ENCODE peak calls at places on chromosomes 2 and 18, in six cellular contexts. X, C, V, M, D and F are unnamed samples.
A peak's percentile ranks its signal among the peaks of the same experiment; 100 is the strongest.

GRCh38 chr2:72097276-72097675 is 50.4 kb downstream of the CYP26B1 start:
- DNase-seq in D (no peak), M (no peak), X (no peak), V (no peak), C (no peak), F (no peak)

GRCh38 chr2:219358170-219359075 is 25.9 kb upstream of the RESP18 start:
- DNase-seq in V (no peak), C (no peak), X (no peak), D (no peak), M (no peak), F (no peak)

GRCh38 chr2:241720099-241720498 is 14.3 kb upstream of the D2HGDH start:
- DNase-seq in M (no peak), C (no peak), X (no peak), D (no peak), V (no peak), F (no peak)

GRCh38 chr18:48452863-48453323 is 43.7 kb upstream of the ZBTB7C start:
- DNase-seq in M (peak; percentile 30), X (no peak), V (no peak), D (no peak), C (no peak), F (no peak)

GRCh38 chr2:239150125-239151011 is 250.5 kb downstream of the HDAC4 start:
- DNase-seq in X (no peak), D (no peak), M (no peak), C (peak; percentile 23), V (no peak), F (no peak)

GRCh38 chr2:11140492-11140891 is 14.8 kb upstream of the SLC66A3 start:
- DNase-seq in M (no peak), V (no peak), X (peak; percentile 39), C (no peak), D (no peak), F (no peak)

GRCh38 chr18:58541789-58542425 is 87.0 kb downstream of the ALPK2 start:
- DNase-seq in C (no peak), V (peak; percentile 99), M (peak; percentile 91), D (peak; percentile 56), X (peak; percentile 97), F (no peak)

GRCh38 chr2:25165992-25166618 is 2.3 kb downstream of the POMC start:
- DNase-seq in C (no peak), M (no peak), X (no peak), D (peak; percentile 81), V (no peak), F (peak; percentile 45)

GRCh38 chr2:2933421-2933820 is 444.2 kb downstream of the EIPR1 start:
- DNase-seq in V (no peak), D (peak; percentile 91), C (no peak), M (no peak), X (no peak), F (no peak)

GRCh38 chr18:31102020-31102684 is at the start of gene DSC2:
- DNase-seq in M (no peak), X (no peak), D (peak; percentile 79), V (no peak), C (peak; percentile 81), F (no peak)

GRCh38 chr2:151619337-151619989 is 114.8 kb downstream of the NEB start:
- DNase-seq in V (no peak), X (peak; percentile 29), M (no peak), C (no peak), D (no peak), F (peak; percentile 57)

GRCh38 chr18:37465922-37466321 is 99.7 kb downstream of the CELF4 start:
- DNase-seq in C (no peak), X (no peak), V (no peak), M (no peak), D (peak; percentile 81), F (no peak)

GRCh38 chr2:83933743-83934142 is 525.3 kb downstream of the SUCLG1 start:
- DNase-seq in V (no peak), C (no peak), X (no peak), M (no peak), D (no peak), F (no peak)

GRCh38 chr2:190202018-190202417 is 117.6 kb downstream of the HIBCH start:
- DNase-seq in X (no peak), M (no peak), C (no peak), D (no peak), V (no peak), F (no peak)

GRCh38 chr2:174603280-174603679 is 5.7 kb upstream of the WIPF1 start:
- DNase-seq in V (no peak), C (no peak), X (peak; percentile 82), D (peak; percentile 42), M (peak; percentile 88), F (peak; percentile 55)

GRCh38 chr18:11089931-11090715 is 59.2 kb downstream of the PIEZO2 start:
- DNase-seq in C (no peak), M (no peak), X (no peak), V (no peak), D (no peak), F (no peak)

GRCh38 chr2:69216535-69217332 is 170.3 kb downstream of the GFPT1 start:
- DNase-seq in C (no peak), X (peak; percentile 78), V (peak; percentile 71), D (no peak), M (peak; percentile 79), F (no peak)

GRCh38 chr2:69946351-69947077 is 14.9 kb downstream of the ASPRV1 start:
- DNase-seq in C (no peak), X (peak; percentile 82), D (no peak), V (peak; percentile 31), M (peak; percentile 29), F (no peak)

GRCh38 chr2:38602136-38602731 is 494 bp downstream of the HNRNPLL start:
- DNase-seq in M (no peak), X (no peak), D (peak; percentile 39), V (no peak), C (peak; percentile 71), F (no peak)

GRCh38 chr18:22385718-22386117 is 32.0 kb downstream of the CTAGE1 start:
- DNase-seq in X (peak; percentile 91), V (no peak), C (no peak), M (peak; percentile 96), D (no peak), F (peak; percentile 19)

GRCh38 chr2:223545830-223546229 is 56.3 kb downstream of the SCG2 start:
- DNase-seq in C (no peak), D (no peak), X (no peak), V (no peak), M (no peak), F (no peak)

GRCh38 chr2:207265849-207266248 is 100.1 kb upstream of the KLF7 start:
- DNase-seq in M (no peak), X (peak; percentile 42), C (no peak), D (no peak), V (no peak), F (no peak)

GRCh38 chr2:97693476-97693875 is 19.9 kb upstream of the ZAP70 start:
- DNase-seq in C (no peak), X (peak; percentile 44), M (peak; percentile 7), V (no peak), D (no peak), F (no peak)

GRCh38 chr2:71001592-71002570 is 7.2 kb upstream of the TEX261 start:
- DNase-seq in D (peak; percentile 88), M (no peak), V (no peak), C (peak; percentile 31), X (no peak), F (no peak)

GRCh38 chr2:47456851-47457250 is 53.9 kb downstream of the MSH2 start:
- DNase-seq in M (no peak), V (no peak), C (no peak), D (no peak), X (no peak), F (no peak)
- H3K4me3 ChIP-seq in M (no peak overlapping the region), V (no peak overlapping the region), C (no peak overlapping the region), D (no peak overlapping the region), X (no peak overlapping the region), F (no peak overlapping the region)

DNA sequence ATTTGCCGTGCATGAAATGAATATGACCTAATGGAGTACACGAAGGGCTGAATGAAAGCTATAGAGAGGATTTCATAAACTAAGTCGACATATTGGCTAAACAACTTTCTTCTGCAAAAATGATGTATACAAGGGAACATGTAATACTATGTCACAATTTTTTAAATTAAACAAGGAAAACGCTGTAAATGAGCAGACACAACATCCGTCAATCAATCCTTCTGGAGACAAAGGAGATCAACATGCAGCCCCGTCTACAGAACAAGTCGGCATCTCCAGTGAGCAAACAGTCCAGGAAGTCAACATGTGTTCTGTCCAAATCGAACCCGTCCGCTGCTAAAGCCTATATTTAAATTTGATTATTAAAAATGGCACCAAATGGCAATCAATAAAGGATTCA is 180.8 kb downstream of the TCF4 start:
- DNase-seq in C (no peak), X (no peak), V (no peak), M (no peak), D (no peak), F (no peak)
- H3K4me3 ChIP-seq in C (no peak overlapping the region), X (no peak overlapping the region), V (peak overlapping the region; percentile 41), M (no peak overlapping the region), D (no peak overlapping the region), F (peak overlapping the region; percentile 43)

GRCh38 chr2:218031261-218031660 is 28.5 kb upstream of the TNS1 start:
- DNase-seq in V (no peak), C (no peak), D (no peak), X (no peak), M (no peak), F (no peak)
- H3K4me3 ChIP-seq in V (no peak overlapping the region), C (no peak overlapping the region), D (no peak overlapping the region), X (no peak overlapping the region), M (no peak overlapping the region), F (no peak overlapping the region)

GRCh38 chr2:20186855-20187187 is 38.1 kb downstream of the SDC1 start:
- DNase-seq in C (no peak), M (no peak), X (no peak), D (no peak), V (no peak), F (no peak)

GRCh38 chr2:20188201-20188600 is 36.7 kb downstream of the SDC1 start:
- DNase-seq in C (no peak), V (no peak), M (no peak), D (no peak), X (no peak), F (no peak)

GRCh38 chr2:20185176-20186022 is 39.5 kb downstream of the SDC1 start:
- DNase-seq in X (peak; percentile 48), V (peak; percentile 40), C (peak; percentile 80), M (no peak), D (peak; percentile 48), F (no peak)

GRCh38 chr2:20187331-20187730 is 37.6 kb downstream of the SDC1 start:
- DNase-seq in D (no peak), V (no peak), X (no peak), C (no peak), M (no peak), F (peak; percentile 19)

GRCh38 chr2:20186078-20186854 is 38.7 kb downstream of the SDC1 start:
- DNase-seq in X (peak; percentile 40), D (no peak), V (no peak), M (peak; percentile 27), C (no peak), F (no peak)
- H3K4me3 ChIP-seq in X (no peak overlapping the region), D (no peak overlapping the region), V (no peak overlapping the region), M (no peak overlapping the region), C (peak overlapping the region; percentile 14), F (no peak overlapping the region)

GRCh38 chr18:59695551-59695950 is 1.7 kb downstream of the CCBE1 start:
- DNase-seq in X (no peak), C (no peak), D (no peak), M (no peak), V (no peak), F (no peak)
- H3K4me3 ChIP-seq in X (peak overlapping the region; percentile 83), C (peak overlapping the region; percentile 57), D (no peak overlapping the region), M (peak overlapping the region; percentile 92), V (no peak overlapping the region), F (no peak overlapping the region)

GRCh38 chr2:12824771-12825363 is 108.1 kb downstream of the TRIB2 start:
- DNase-seq in X (peak; percentile 38), M (peak; percentile 88), C (no peak), V (no peak), D (no peak), F (no peak)
- H3K4me3 ChIP-seq in X (no peak overlapping the region), M (no peak overlapping the region), C (no peak overlapping the region), V (no peak overlapping the region), D (no peak overlapping the region), F (no peak overlapping the region)